ENCODE peak calls at places on chromosome 21, in four cellular contexts. V is heart right ventricle, P is caudate nucleus, U is transverse colon. H is an unnamed sample.

GRCh38 chr21:32645261-32646182 is 33.3 kb upstream of the CFAP298 start:
- DNase-seq in V (no peak), P (no peak), U (no peak), H (no peak)

GRCh38 chr21:25396135-25396711 is 211.1 kb downstream of the MRPL39 start:
- DNase-seq in V (no peak), P (no peak), U (no peak), H (no peak)

GRCh38 chr21:31236528-31236927 is 107.5 kb downstream of the TIAM1 start:
- DNase-seq in U (no peak), P (no peak), V (no peak), H (no peak)

GRCh38 chr21:37503848-37504467 is 137.4 kb downstream of the DYRK1A start:
- DNase-seq in V (no peak), U (no peak), P (no peak), H (no peak)

GRCh38 chr21:15695241-15695640 is 34.5 kb upstream of the USP25 start:
- DNase-seq in P (no peak), U (no peak), V (no peak), H (no peak)

GRCh38 chr21:14686466-14687276 is 140.6 kb upstream of the SAMSN1 start:
- DNase-seq in V (no peak), P (no peak), U (no peak), H (no peak)

GRCh38 chr21:39575778-39576177 is 37.0 kb upstream of the B3GALT5 start:
- DNase-seq in V (no peak), P (no peak), U (no peak), H (no peak)

GRCh38 chr21:17679002-17679600 is 66.4 kb upstream of the BTG3 start:
- DNase-seq in V (no peak), P (no peak), U (no peak), H (no peak)

DNA sequence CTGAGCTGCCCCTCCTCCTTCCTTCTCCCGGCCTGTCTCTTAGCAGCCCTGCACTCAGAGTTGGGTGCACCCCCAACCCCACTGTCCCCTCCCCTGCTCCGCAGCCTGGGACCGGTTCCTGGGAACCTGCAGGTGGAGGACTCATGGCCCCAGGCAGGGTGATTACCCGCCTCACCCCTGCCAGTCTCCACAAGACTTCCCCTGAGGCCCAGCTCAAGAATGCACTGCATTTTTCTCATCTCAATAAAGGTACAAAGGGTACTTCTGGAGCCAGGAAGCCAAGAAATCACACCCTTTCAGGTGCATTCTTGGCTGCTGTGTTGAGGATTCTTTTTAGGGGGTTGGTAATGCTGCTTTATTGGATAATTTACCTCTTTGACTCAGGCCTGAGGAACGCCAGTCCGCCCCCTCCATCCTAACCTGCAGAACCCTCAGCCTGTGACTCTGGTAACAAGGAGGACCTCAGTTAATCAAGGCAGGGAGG is 126.3 kb upstream of the TMPRSS2 start:
- DNase-seq in U (peak), V (no peak), P (no peak), H (no peak)
- H3K27ac ChIP-seq in U (no peak), V (no peak), P (no peak), H (no peak)

GRCh38 chr21:35037384-35038105 is 11.6 kb downstream of the RUNX1 start:
- DNase-seq in P (no peak), U (no peak), V (no peak), H (no peak)
- H3K27ac ChIP-seq in P (no peak), U (no peak), V (no peak), H (no peak)

GRCh38 chr21:45011911-45012660 is 62.3 kb upstream of the ADARB1 start:
- DNase-seq in U (peak), V (peak), P (no peak), H (no peak)

GRCh38 chr21:45011426-45011825 is 63.0 kb upstream of the ADARB1 start:
- DNase-seq in U (no peak), V (peak), P (no peak), H (no peak)

GRCh38 chr21:45010096-45010495 is 64.3 kb upstream of the ADARB1 start:
- DNase-seq in V (no peak), U (no peak), P (no peak), H (no peak)

GRCh38 chr21:45010860-45011259 is 63.5 kb upstream of the ADARB1 start:
- DNase-seq in V (peak), U (no peak), P (no peak), H (no peak)

GRCh38 chr21:45009616-45010015 is 64.8 kb upstream of the ADARB1 start:
- DNase-seq in U (no peak), P (no peak), V (no peak), H (no peak)
- H3K27ac ChIP-seq in U (no peak), P (no peak), V (no peak), H (no peak)

GRCh38 chr21:45412909-45413581 is 8.1 kb downstream of the COL18A1 start:
- DNase-seq in U (no peak), P (no peak), V (no peak), H (no peak)
- H3K27ac ChIP-seq in U (no peak), P (no peak), V (peak), H (no peak)

DNA sequence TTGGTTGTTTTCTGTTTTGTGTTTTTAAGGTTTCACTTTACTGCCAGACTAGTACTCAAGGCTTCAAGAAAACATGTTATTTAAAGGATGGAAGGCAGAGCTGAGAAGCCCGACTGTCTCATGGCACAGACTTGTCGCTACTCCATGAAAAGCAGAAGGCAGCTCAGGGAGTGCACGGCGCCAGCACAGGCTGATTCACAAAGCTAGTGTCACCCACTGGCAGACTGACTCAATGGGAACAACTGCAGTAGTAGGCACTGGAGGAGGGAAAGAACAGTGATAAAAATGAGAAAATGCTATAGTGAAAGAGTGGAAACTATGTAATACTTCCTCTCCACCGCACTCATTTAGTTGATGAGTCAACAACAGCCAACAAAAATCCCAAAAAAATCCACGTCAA is 14.7 kb downstream of the HSF2BP start:
- DNase-seq in P (peak), U (no peak), V (no peak), H (no peak)
- H3K27ac ChIP-seq in P (no peak), U (peak), V (no peak), H (no peak)

GRCh38 chr21:29155118-29155932 is 24.9 kb downstream of the MAP3K7CL start:
- DNase-seq in U (no peak), V (peak), P (peak), H (no peak)

GRCh38 chr21:29152936-29153335 is 22.5 kb downstream of the MAP3K7CL start:
- DNase-seq in V (no peak), U (no peak), P (no peak), H (no peak)

GRCh38 chr21:29157084-29157483 is 26.6 kb downstream of the MAP3K7CL start:
- DNase-seq in U (no peak), P (no peak), V (no peak), H (no peak)

GRCh38 chr21:29154270-29154669 is 23.8 kb downstream of the MAP3K7CL start:
- DNase-seq in U (no peak), P (no peak), V (no peak), H (no peak)

GRCh38 chr21:29155933-29156260 is 25.5 kb downstream of the MAP3K7CL start:
- DNase-seq in U (no peak), P (no peak), V (no peak), H (no peak)
- H3K27ac ChIP-seq in U (no peak), P (peak), V (peak), H (no peak)